ENCODE peak calls at places on chromosome X, in five cellular contexts. I, B, U, V and O are unnamed samples.

GRCh38 chrX:49155243-49155899 is 7.2 kb upstream of the MAGIX start:
- DNase-seq in U (peak; percentile 72), B (peak; percentile 82), I (peak; percentile 80), V (no peak), O (no peak)

GRCh38 chrX:55004231-55004630 is 4.1 kb downstream of the APEX2 start:
- DNase-seq in B (no peak), V (no peak), U (no peak), I (no peak), O (no peak)

GRCh38 chrX:7201481-7201880 is 53.5 kb upstream of the PUDP start:
- DNase-seq in U (no peak), I (no peak), V (no peak), B (no peak), O (no peak)

GRCh38 chrX:3362956-3363355 is 16.5 kb upstream of the MXRA5 start:
- DNase-seq in U (no peak), V (no peak), I (no peak), B (no peak), O (no peak)

GRCh38 chrX:79259073-79259689 is 108.0 kb downstream of the ITM2A start:
- DNase-seq in U (peak; percentile 78), V (no peak), B (no peak), I (peak; percentile 83), O (no peak)

GRCh38 chrX:23902419-23902818 is 5.3 kb downstream of the APOO start:
- DNase-seq in U (peak; percentile 50), B (peak; percentile 54), V (no peak), I (peak; percentile 75), O (no peak)

GRCh38 chrX:40083120-40083978 is 14.4 kb downstream of the BCOR start:
- DNase-seq in I (peak; percentile 29), V (peak; percentile 35), U (no peak), B (no peak), O (no peak)

GRCh38 chrX:129637217-129638109 is 17.3 kb downstream of the APLN start:
- DNase-seq in V (peak; percentile 72), U (peak; percentile 69), I (peak; percentile 78), B (peak; percentile 30), O (peak; percentile 38)

GRCh38 chrX:37926700-37927099 is 79.3 kb upstream of the DYNLT3 start:
- DNase-seq in U (peak; percentile 40), B (peak; percentile 37), V (no peak), I (peak; percentile 59), O (no peak)

GRCh38 chrX:150212672-150213480 is 150.2 kb upstream of the MAMLD1 start:
- DNase-seq in I (peak; percentile 56), B (no peak), U (no peak), V (peak; percentile 34), O (no peak)

GRCh38 chrX:46666831-46667230 is 92.1 kb downstream of the SLC9A7 start:
- DNase-seq in U (no peak), I (no peak), B (no peak), V (no peak), O (no peak)

GRCh38 chrX:46665232-46666162 is 91.9 kb downstream of the CHST7 start:
- DNase-seq in B (no peak), V (no peak), U (no peak), I (no peak), O (no peak)

GRCh38 chrX:46662188-46662587 is 88.6 kb downstream of the CHST7 start:
- DNase-seq in V (no peak), B (no peak), U (no peak), I (no peak), O (no peak)

DNA sequence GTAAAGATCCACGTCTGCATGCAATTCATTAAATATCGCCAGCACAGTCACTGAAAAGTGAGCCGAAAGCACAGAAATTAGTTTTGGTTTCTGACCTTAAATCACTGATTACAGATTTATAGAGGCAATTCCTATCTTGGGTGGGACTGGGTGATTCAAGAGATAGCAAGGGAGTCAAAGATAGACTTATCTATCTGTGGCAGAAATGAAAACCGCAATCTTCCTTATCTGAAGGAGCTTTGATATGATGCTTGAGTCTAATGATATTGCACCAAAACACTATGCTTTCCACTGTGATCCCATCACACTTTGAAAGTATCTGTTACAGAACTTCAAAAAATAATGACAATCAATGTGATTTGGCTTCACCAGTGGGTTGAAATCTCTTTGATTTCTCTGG is 89.0 kb downstream of the CHST7 start:
- DNase-seq in V (no peak), I (no peak), U (no peak), B (peak; percentile 20), O (no peak)
- H3K27ac ChIP-seq in V (no peak overlapping the region), I (no peak overlapping the region), U (no peak overlapping the region), B (no peak overlapping the region), O (no peak overlapping the region)

GRCh38 chrX:136179133-136179532 is 31.8 kb downstream of the FHL1 start:
- DNase-seq in B (no peak), I (no peak), V (no peak), U (no peak), O (no peak)

GRCh38 chrX:136182394-136182793 is 35.1 kb downstream of the FHL1 start:
- DNase-seq in I (no peak), B (no peak), U (no peak), V (no peak), O (no peak)

GRCh38 chrX:136171420-136171819 is 24.1 kb downstream of the FHL1 start:
- DNase-seq in I (no peak), U (no peak), V (no peak), B (no peak), O (no peak)

DNA sequence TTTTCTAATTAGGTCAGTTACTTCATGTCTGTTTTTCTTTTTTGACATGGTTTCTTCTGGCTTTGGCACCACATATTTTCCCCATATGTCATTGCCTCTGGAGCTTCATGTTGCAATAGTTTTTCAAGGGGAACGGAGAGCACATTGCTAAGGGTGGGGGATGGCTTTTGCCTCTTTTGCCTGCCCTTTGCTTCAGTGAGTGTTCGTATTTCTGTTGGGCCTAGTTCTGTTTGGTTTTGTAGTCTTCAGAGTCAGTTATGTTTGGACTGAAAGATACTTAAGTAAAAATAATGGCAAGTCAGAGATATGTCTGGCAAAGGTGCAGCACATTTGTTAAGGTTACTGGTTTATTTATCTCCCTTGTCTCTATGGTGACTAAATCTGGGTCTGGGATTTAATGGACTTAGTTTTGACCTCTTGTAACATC is 29.1 kb downstream of the FHL1 start:
- DNase-seq in I (peak; percentile 93), V (no peak), B (peak; percentile 88), U (no peak), O (no peak)
- H3K27ac ChIP-seq in I (no peak overlapping the region), V (peak overlapping the region; percentile 77), B (peak overlapping the region; percentile 85), U (no peak overlapping the region), O (no peak overlapping the region)

GRCh38 chrX:107207089-107207488 is 678 bp downstream of the DNAAF6 start:
- DNase-seq in B (no peak), V (no peak), U (no peak), I (no peak), O (no peak)

GRCh38 chrX:107207943-107208342 is 1.5 kb downstream of the DNAAF6 start:
- DNase-seq in V (no peak), I (no peak), B (no peak), U (no peak), O (no peak)

GRCh38 chrX:107206697-107207065 is 270 bp downstream of the DNAAF6 start:
- DNase-seq in V (no peak), U (no peak), I (no peak), B (no peak), O (no peak)

GRCh38 chrX:107204063-107204605 is 2.1 kb downstream of the NUP62CL start:
- DNase-seq in B (no peak), V (no peak), I (no peak), U (no peak), O (no peak)

DNA sequence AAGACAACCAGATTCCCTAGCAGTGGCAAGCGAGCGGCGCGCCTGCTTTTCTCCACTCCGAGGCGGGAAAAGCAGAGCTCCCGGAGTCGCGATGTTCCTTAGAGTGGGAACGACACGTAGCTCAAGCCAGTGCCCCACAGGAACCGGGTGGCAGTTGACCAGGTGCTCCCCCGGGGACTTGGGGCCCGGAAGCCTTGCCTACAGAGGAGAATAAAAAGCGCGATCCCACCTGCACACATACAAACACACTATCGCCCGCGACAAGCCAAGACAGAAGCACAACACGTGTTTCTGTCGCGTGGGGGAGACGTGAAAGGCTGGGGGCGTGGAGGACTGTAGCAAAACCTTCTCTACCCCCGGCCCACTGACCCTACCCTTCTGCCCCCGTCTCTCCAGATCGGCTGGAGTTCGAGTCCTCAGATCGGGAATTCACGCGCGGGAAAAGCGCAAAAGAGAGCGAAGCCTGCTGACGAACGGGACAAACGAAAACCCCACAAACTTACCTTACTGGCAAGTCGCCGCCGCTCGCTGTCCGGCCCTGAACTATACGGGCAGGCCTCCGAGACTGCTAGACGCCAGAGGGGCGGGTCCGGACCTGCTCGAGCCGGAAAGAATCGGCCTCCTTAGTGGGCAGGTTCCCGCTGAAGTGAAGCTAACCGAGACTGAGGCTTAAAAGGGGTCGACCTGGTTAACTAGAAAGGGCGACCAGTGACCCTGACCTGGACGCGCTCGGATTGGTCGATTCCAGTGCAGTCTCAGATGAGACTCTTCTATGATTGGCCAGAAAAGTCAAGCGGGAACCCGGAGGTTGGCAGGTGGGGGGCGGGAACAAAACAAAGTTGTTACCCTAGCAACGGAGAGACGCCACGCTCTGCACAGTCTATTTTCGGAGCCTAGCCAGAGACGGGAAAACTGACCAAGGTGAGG is at the start of the genes DNAAF6 and NUP62CL:
- DNase-seq in B (peak; percentile 18), I (peak; percentile 31), V (peak; percentile 28), U (peak; percentile 86), O (no peak)
- H3K27ac ChIP-seq in B (no peak within 1 kb of the TSS), I (peak within 1 kb of the TSS; percentile 75), V (no peak within 1 kb of the TSS), U (peak within 1 kb of the TSS; percentile 62), O (no peak within 1 kb of the TSS)

DNA sequence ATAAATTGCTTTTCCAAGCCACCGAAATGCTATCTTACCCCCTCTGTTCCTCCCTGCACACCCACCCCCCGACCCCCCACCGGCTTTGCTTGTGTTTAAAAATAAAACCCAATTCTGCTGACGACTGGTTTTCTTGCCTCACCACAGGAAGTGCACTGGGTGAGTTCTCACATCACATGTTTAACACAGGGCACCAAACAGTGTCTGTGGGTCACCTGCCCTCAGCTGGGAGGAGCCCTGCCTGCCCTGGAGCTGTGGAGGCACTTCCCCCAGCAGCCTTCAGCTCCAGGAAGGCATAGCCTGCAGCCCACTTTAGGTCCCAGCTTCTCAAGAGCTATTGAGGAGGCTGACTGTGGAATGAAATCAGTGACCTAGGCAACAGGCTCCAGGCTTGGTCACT is 8.8 kb downstream of the TMEM255A start:
- DNase-seq in V (no peak), B (no peak), U (peak; percentile 85), I (no peak), O (peak; percentile 18)
- H3K27ac ChIP-seq in V (no peak overlapping the region), B (no peak overlapping the region), U (peak overlapping the region; percentile 72), I (no peak overlapping the region), O (no peak overlapping the region)

GRCh38 chrX:10579753-10580060 is 40.7 kb downstream of the MID1 start:
- DNase-seq in B (peak; percentile 71), I (peak; percentile 43), U (no peak), V (no peak), O (no peak)
- H3K27ac ChIP-seq in B (peak overlapping the region; percentile 27), I (peak overlapping the region; percentile 12), U (no peak overlapping the region), V (peak overlapping the region; percentile 62), O (no peak overlapping the region)

GRCh38 chrX:12471061-12471460 is 320.2 kb upstream of the PRPS2 start:
- DNase-seq in B (no peak), V (no peak), U (no peak), I (no peak), O (no peak)

GRCh38 chrX:12463873-12464272 is 325.6 kb downstream of the FRMPD4 start:
- DNase-seq in V (no peak), I (no peak), U (no peak), B (no peak), O (no peak)

DNA sequence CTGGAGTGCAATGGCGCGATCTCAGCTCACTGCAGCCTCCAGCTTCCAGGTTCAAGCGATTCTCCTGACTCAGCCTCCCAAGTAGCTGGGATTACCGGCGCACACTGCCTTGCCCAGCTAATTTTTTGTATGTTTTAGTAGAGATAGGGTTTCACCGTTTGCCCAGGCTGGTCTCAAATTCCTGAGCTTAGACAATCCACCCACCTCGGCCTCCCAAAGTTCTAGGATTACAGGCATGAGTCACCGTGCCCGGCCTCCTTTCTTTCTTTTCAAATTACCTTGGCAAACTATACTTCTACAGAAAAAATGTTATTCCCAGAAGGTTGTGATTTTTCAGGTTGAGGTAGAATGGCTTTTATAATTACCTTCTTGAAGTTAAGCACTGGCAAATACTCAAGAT is 321.9 kb upstream of the PRPS2 start:
- DNase-seq in I (no peak), V (no peak), U (no peak), B (peak; percentile 15), O (no peak)
- H3K27ac ChIP-seq in I (no peak overlapping the region), V (no peak overlapping the region), U (no peak overlapping the region), B (no peak overlapping the region), O (no peak overlapping the region)